ENCODE peak calls at places on chromosomes 5 and 9, in ten cellular contexts. One of them, this sample, is unnamed.
A peak's percentile ranks its signal among the peaks of the same experiment; 100 is the strongest.

GRCh38 chr9:89036383-89036782 is 45.1 kb downstream of the S1PR3 start:
- DNase-seq in pancreas: no peak
- DNase-seq in neuronal stem cell: no peak
- DNase-seq in transverse colon: peak; percentile 27
- DNase-seq in CD4-positive, CD25-positive, alpha-beta regulatory T cell: no peak
- DNase-seq in CD8-positive, alpha-beta T cell: no peak
- DNase-seq in H9: no peak
- DNase-seq in Caco-2: no peak
- DNase-seq in mammary epithelial cell: no peak
- DNase-seq in cardiac muscle cell: peak; percentile 56
- DNase-seq in this sample: no peak

GRCh38 chr9:31347082-31347617 is 1037.3 kb upstream of the ACO1 start:
- DNase-seq in CD8-positive, alpha-beta T cell: peak; percentile 20
- DNase-seq in neuronal stem cell: no peak
- DNase-seq in mammary epithelial cell: peak; percentile 5
- DNase-seq in H9: no peak
- DNase-seq in Caco-2: no peak
- DNase-seq in transverse colon: no peak
- DNase-seq in cardiac muscle cell: peak; percentile 75
- DNase-seq in CD4-positive, CD25-positive, alpha-beta regulatory T cell: peak; percentile 94
- DNase-seq in pancreas: no peak
- DNase-seq in this sample: no peak

GRCh38 chr5:139710370-139711066 is 62.4 kb downstream of the CXXC5 start:
- DNase-seq in mammary epithelial cell: peak; percentile 34
- DNase-seq in neuronal stem cell: peak; percentile 75
- DNase-seq in Caco-2: peak; percentile 74
- DNase-seq in H9: peak; percentile 88
- DNase-seq in pancreas: peak; percentile 84
- DNase-seq in CD8-positive, alpha-beta T cell: peak; percentile 56
- DNase-seq in cardiac muscle cell: peak; percentile 77
- DNase-seq in CD4-positive, CD25-positive, alpha-beta regulatory T cell: peak; percentile 47
- DNase-seq in transverse colon: peak; percentile 61
- DNase-seq in this sample: peak; percentile 86

GRCh38 chr5:134873494-134873893 is 677 bp upstream of the TXNDC15 start:
- DNase-seq in CD4-positive, CD25-positive, alpha-beta regulatory T cell: peak; percentile 47
- DNase-seq in cardiac muscle cell: no peak
- DNase-seq in mammary epithelial cell: no peak
- DNase-seq in pancreas: no peak
- DNase-seq in neuronal stem cell: no peak
- DNase-seq in transverse colon: no peak
- DNase-seq in CD8-positive, alpha-beta T cell: no peak
- DNase-seq in Caco-2: no peak
- DNase-seq in H9: peak; percentile 30
- DNase-seq in this sample: peak; percentile 21

GRCh38 chr5:172450861-172451695 is 3.2 kb downstream of the SH3PXD2B start:
- DNase-seq in H9: peak; percentile 70
- DNase-seq in mammary epithelial cell: no peak
- DNase-seq in transverse colon: peak; percentile 38
- DNase-seq in pancreas: no peak
- DNase-seq in CD4-positive, CD25-positive, alpha-beta regulatory T cell: peak; percentile 22
- DNase-seq in Caco-2: no peak
- DNase-seq in neuronal stem cell: no peak
- DNase-seq in CD8-positive, alpha-beta T cell: peak; percentile 34
- DNase-seq in cardiac muscle cell: peak; percentile 72
- DNase-seq in this sample: peak; percentile 32

GRCh38 chr9:7097785-7098420 is 340.1 kb downstream of the KDM4C start:
- DNase-seq in cardiac muscle cell: peak; percentile 10
- DNase-seq in H9: no peak
- DNase-seq in CD4-positive, CD25-positive, alpha-beta regulatory T cell: no peak
- DNase-seq in neuronal stem cell: no peak
- DNase-seq in Caco-2: no peak
- DNase-seq in pancreas: no peak
- DNase-seq in transverse colon: no peak
- DNase-seq in mammary epithelial cell: no peak
- DNase-seq in CD8-positive, alpha-beta T cell: no peak
- DNase-seq in this sample: no peak

GRCh38 chr5:35852084-35852734 is 4.5 kb upstream of the IL7R start:
- DNase-seq in neuronal stem cell: no peak
- DNase-seq in CD4-positive, CD25-positive, alpha-beta regulatory T cell: peak; percentile 39
- DNase-seq in mammary epithelial cell: no peak
- DNase-seq in H9: peak; percentile 35
- DNase-seq in Caco-2: no peak
- DNase-seq in transverse colon: no peak
- DNase-seq in cardiac muscle cell: peak; percentile 17
- DNase-seq in CD8-positive, alpha-beta T cell: peak; percentile 30
- DNase-seq in pancreas: no peak
- DNase-seq in this sample: peak; percentile 68

GRCh38 chr9:92350129-92350739 is 24.5 kb downstream of the CENPP start:
- DNase-seq in transverse colon: no peak
- DNase-seq in CD4-positive, CD25-positive, alpha-beta regulatory T cell: no peak
- DNase-seq in H9: no peak
- DNase-seq in Caco-2: no peak
- DNase-seq in cardiac muscle cell: peak; percentile 70
- DNase-seq in pancreas: no peak
- DNase-seq in CD8-positive, alpha-beta T cell: no peak
- DNase-seq in mammary epithelial cell: no peak
- DNase-seq in neuronal stem cell: no peak
- DNase-seq in this sample: no peak

GRCh38 chr5:6279607-6280006 is 98.7 kb downstream of the MED10 start:
- DNase-seq in pancreas: no peak
- DNase-seq in mammary epithelial cell: no peak
- DNase-seq in Caco-2: no peak
- DNase-seq in cardiac muscle cell: no peak
- DNase-seq in CD8-positive, alpha-beta T cell: no peak
- DNase-seq in neuronal stem cell: no peak
- DNase-seq in transverse colon: no peak
- DNase-seq in H9: no peak
- DNase-seq in CD4-positive, CD25-positive, alpha-beta regulatory T cell: no peak
- DNase-seq in this sample: no peak

GRCh38 chr9:34219421-34219820 is 40.6 kb downstream of the UBAP1 start:
- DNase-seq in Caco-2: no peak
- DNase-seq in pancreas: no peak
- DNase-seq in CD8-positive, alpha-beta T cell: no peak
- DNase-seq in neuronal stem cell: no peak
- DNase-seq in H9: no peak
- DNase-seq in cardiac muscle cell: no peak
- DNase-seq in transverse colon: no peak
- DNase-seq in mammary epithelial cell: no peak
- DNase-seq in CD4-positive, CD25-positive, alpha-beta regulatory T cell: no peak
- DNase-seq in this sample: no peak
- H3K4me1 ChIP-seq in Caco-2: no peaks in the 10 kb centered on the region
- H3K4me1 ChIP-seq in pancreas: no peaks in the 10 kb centered on the region
- H3K4me1 ChIP-seq in CD8-positive, alpha-beta T cell: peaks cover 3% of the 10 kb centered on the region
- H3K4me1 ChIP-seq in neuronal stem cell: no peaks in the 10 kb centered on the region
- H3K4me1 ChIP-seq in H9: no peaks in the 10 kb centered on the region
- H3K4me1 ChIP-seq in cardiac muscle cell: peaks cover 7% of the 10 kb centered on the region
- H3K4me1 ChIP-seq in transverse colon: peaks cover 7% of the 10 kb centered on the region
- H3K4me1 ChIP-seq in mammary epithelial cell: peaks cover 11% of the 10 kb centered on the region
- H3K4me1 ChIP-seq in CD4-positive, CD25-positive, alpha-beta regulatory T cell: peaks cover 3% of the 10 kb centered on the region
- H3K4me1 ChIP-seq in this sample: no peaks in the 10 kb centered on the region

DNA sequence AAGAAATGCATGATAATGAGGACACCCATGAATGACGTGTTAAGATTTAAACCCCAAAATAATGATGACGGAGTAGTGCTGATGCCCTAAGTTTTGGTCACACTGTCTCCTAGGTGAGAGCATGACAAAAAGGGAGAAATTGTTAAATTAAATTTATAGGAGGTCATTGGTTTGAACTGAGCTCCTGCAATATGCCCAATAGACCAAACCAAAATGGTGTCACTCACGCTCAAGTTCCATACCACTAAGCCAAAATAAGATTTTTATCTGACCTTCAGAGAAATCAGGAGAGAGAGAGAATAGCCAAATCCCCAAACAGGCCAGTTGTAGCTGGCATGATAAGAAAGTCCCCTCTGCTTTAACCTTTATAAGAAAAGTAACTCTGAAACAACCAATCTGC is 46.7 kb downstream of the RAPGEF1 start:
- DNase-seq in mammary epithelial cell: no peak
- DNase-seq in CD4-positive, CD25-positive, alpha-beta regulatory T cell: no peak
- DNase-seq in transverse colon: no peak
- DNase-seq in neuronal stem cell: no peak
- DNase-seq in H9: no peak
- DNase-seq in Caco-2: no peak
- DNase-seq in cardiac muscle cell: no peak
- DNase-seq in pancreas: no peak
- DNase-seq in CD8-positive, alpha-beta T cell: no peak
- DNase-seq in this sample: no peak
- H3K4me1 ChIP-seq in mammary epithelial cell: peaks cover 7% of the 10 kb centered on the region
- H3K4me1 ChIP-seq in CD4-positive, CD25-positive, alpha-beta regulatory T cell: peaks cover 49% of the 10 kb centered on the region
- H3K4me1 ChIP-seq in transverse colon: peaks cover 12% of the 10 kb centered on the region
- H3K4me1 ChIP-seq in neuronal stem cell: peaks cover 15% of the 10 kb centered on the region
- H3K4me1 ChIP-seq in H9: peaks cover 21% of the 10 kb centered on the region
- H3K4me1 ChIP-seq in Caco-2: peaks cover 37% of the 10 kb centered on the region
- H3K4me1 ChIP-seq in cardiac muscle cell: peaks cover 20% of the 10 kb centered on the region
- H3K4me1 ChIP-seq in pancreas: peaks cover 46% of the 10 kb centered on the region
- H3K4me1 ChIP-seq in CD8-positive, alpha-beta T cell: peaks cover 49% of the 10 kb centered on the region
- H3K4me1 ChIP-seq in this sample: peaks cover 72% of the 10 kb centered on the region

GRCh38 chr9:95017661-95018060 is 291.2 kb downstream of the AOPEP start:
- DNase-seq in transverse colon: no peak
- DNase-seq in mammary epithelial cell: peak; percentile 69
- DNase-seq in pancreas: no peak
- DNase-seq in cardiac muscle cell: no peak
- DNase-seq in CD4-positive, CD25-positive, alpha-beta regulatory T cell: no peak
- DNase-seq in CD8-positive, alpha-beta T cell: no peak
- DNase-seq in neuronal stem cell: no peak
- DNase-seq in H9: no peak
- DNase-seq in Caco-2: no peak
- DNase-seq in this sample: no peak
- H3K4me1 ChIP-seq in transverse colon: peaks cover 16% of the 10 kb centered on the region
- H3K4me1 ChIP-seq in mammary epithelial cell: peaks cover 48% of the 10 kb centered on the region
- H3K4me1 ChIP-seq in pancreas: peaks cover 55% of the 10 kb centered on the region
- H3K4me1 ChIP-seq in cardiac muscle cell: peaks cover 9% of the 10 kb centered on the region
- H3K4me1 ChIP-seq in CD4-positive, CD25-positive, alpha-beta regulatory T cell: no peaks in the 10 kb centered on the region
- H3K4me1 ChIP-seq in CD8-positive, alpha-beta T cell: no peaks in the 10 kb centered on the region
- H3K4me1 ChIP-seq in neuronal stem cell: peaks cover 6% of the 10 kb centered on the region
- H3K4me1 ChIP-seq in H9: no peaks in the 10 kb centered on the region
- H3K4me1 ChIP-seq in Caco-2: no peaks in the 10 kb centered on the region
- H3K4me1 ChIP-seq in this sample: no peaks in the 10 kb centered on the region

GRCh38 chr9:127961166-127961490 is 19.7 kb downstream of the EEIG1 start:
- DNase-seq in cardiac muscle cell: no peak
- DNase-seq in CD8-positive, alpha-beta T cell: no peak
- DNase-seq in pancreas: peak; percentile 54
- DNase-seq in CD4-positive, CD25-positive, alpha-beta regulatory T cell: no peak
- DNase-seq in transverse colon: no peak
- DNase-seq in Caco-2: no peak
- DNase-seq in H9: no peak
- DNase-seq in mammary epithelial cell: no peak
- DNase-seq in neuronal stem cell: no peak
- DNase-seq in this sample: no peak
- H3K4me1 ChIP-seq in cardiac muscle cell: peaks cover 25% of the 10 kb centered on the region
- H3K4me1 ChIP-seq in CD8-positive, alpha-beta T cell: peaks cover 99% of the 10 kb centered on the region
- H3K4me1 ChIP-seq in pancreas: peaks cover 41% of the 10 kb centered on the region
- H3K4me1 ChIP-seq in CD4-positive, CD25-positive, alpha-beta regulatory T cell: peaks cover 100% of the 10 kb centered on the region
- H3K4me1 ChIP-seq in transverse colon: peaks cover 70% of the 10 kb centered on the region
- H3K4me1 ChIP-seq in Caco-2: peaks cover 15% of the 10 kb centered on the region
- H3K4me1 ChIP-seq in H9: no peaks in the 10 kb centered on the region
- H3K4me1 ChIP-seq in mammary epithelial cell: peaks cover 26% of the 10 kb centered on the region
- H3K4me1 ChIP-seq in neuronal stem cell: peaks cover 12% of the 10 kb centered on the region
- H3K4me1 ChIP-seq in this sample: peaks cover 100% of the 10 kb centered on the region

DNA sequence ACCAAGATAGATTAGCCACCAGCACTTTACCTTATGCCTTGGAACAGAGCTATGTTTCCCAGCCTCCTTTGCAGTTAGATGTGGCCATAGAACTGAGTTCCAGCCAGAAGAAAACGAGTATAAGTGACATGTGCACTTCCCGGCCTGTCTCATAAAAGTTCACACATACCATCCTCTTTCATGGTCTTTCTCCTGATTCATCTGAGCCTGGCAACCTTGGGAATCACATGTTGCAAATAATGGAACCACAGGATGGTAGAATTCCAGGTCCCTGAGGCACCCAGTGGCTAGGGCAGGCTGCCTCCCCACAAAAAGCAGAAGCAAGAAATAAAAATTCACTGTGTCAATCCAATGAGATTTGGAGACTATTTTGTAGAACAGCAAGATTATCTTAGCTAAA is 128.1 kb downstream of the PDE4D start:
- DNase-seq in CD4-positive, CD25-positive, alpha-beta regulatory T cell: no peak
- DNase-seq in mammary epithelial cell: no peak
- DNase-seq in neuronal stem cell: no peak
- DNase-seq in Caco-2: no peak
- DNase-seq in H9: no peak
- DNase-seq in cardiac muscle cell: no peak
- DNase-seq in transverse colon: no peak
- DNase-seq in CD8-positive, alpha-beta T cell: no peak
- DNase-seq in pancreas: no peak
- DNase-seq in this sample: no peak
- H3K4me1 ChIP-seq in CD4-positive, CD25-positive, alpha-beta regulatory T cell: no peaks in the 10 kb centered on the region
- H3K4me1 ChIP-seq in mammary epithelial cell: peaks cover 33% of the 10 kb centered on the region
- H3K4me1 ChIP-seq in neuronal stem cell: peaks cover 4% of the 10 kb centered on the region
- H3K4me1 ChIP-seq in Caco-2: peaks cover 4% of the 10 kb centered on the region
- H3K4me1 ChIP-seq in H9: peaks cover 2% of the 10 kb centered on the region
- H3K4me1 ChIP-seq in cardiac muscle cell: no peaks in the 10 kb centered on the region
- H3K4me1 ChIP-seq in transverse colon: no peaks in the 10 kb centered on the region
- H3K4me1 ChIP-seq in CD8-positive, alpha-beta T cell: peaks cover 8% of the 10 kb centered on the region
- H3K4me1 ChIP-seq in pancreas: peaks cover 4% of the 10 kb centered on the region
- H3K4me1 ChIP-seq in this sample: no peaks in the 10 kb centered on the region

DNA sequence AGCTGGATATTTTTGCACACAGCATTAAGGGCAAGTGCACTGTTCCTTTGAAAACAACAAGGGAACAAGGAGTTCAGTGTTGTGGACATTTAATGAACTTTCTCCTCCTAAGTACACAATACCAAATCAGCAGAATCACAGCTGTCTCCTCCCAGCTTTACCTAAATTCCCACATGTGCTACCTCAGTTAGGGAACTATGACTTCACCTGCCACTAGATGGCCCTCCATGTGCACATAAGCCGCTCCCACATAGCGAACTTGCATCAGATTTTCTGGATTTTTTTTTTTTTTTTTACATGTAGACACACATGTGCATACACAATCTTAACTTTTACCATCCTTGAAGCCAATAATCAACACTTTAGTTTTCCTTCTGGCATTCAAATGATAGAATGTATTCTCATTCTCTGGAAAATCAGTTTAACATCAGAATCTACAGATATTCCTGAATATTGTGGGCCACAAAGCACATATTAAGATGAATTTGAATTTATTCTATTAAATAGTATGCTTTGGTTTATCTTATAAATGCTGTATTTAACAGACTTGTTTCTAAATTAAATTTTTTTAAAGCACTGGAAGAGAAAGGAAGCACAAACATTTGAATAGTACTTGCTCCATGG is 123.6 kb downstream of the PALM2AKAP2 start:
- DNase-seq in pancreas: no peak
- DNase-seq in mammary epithelial cell: peak; percentile 53
- DNase-seq in cardiac muscle cell: peak; percentile 89
- DNase-seq in neuronal stem cell: peak; percentile 48
- DNase-seq in H9: peak; percentile 58
- DNase-seq in CD8-positive, alpha-beta T cell: peak; percentile 52
- DNase-seq in Caco-2: peak; percentile 81
- DNase-seq in transverse colon: peak; percentile 70
- DNase-seq in CD4-positive, CD25-positive, alpha-beta regulatory T cell: peak; percentile 83
- DNase-seq in this sample: peak; percentile 52
- H3K4me1 ChIP-seq in pancreas: no peaks in the 10 kb centered on the region
- H3K4me1 ChIP-seq in mammary epithelial cell: no peaks in the 10 kb centered on the region
- H3K4me1 ChIP-seq in cardiac muscle cell: peaks cover 33% of the 10 kb centered on the region
- H3K4me1 ChIP-seq in neuronal stem cell: peaks cover 10% of the 10 kb centered on the region
- H3K4me1 ChIP-seq in H9: peaks cover 7% of the 10 kb centered on the region
- H3K4me1 ChIP-seq in CD8-positive, alpha-beta T cell: no peaks in the 10 kb centered on the region
- H3K4me1 ChIP-seq in Caco-2: no peaks in the 10 kb centered on the region
- H3K4me1 ChIP-seq in transverse colon: peaks cover 20% of the 10 kb centered on the region
- H3K4me1 ChIP-seq in CD4-positive, CD25-positive, alpha-beta regulatory T cell: no peaks in the 10 kb centered on the region
- H3K4me1 ChIP-seq in this sample: no peaks in the 10 kb centered on the region

This sample was measured in CD8-positive, alpha-beta memory T cell.